ENCODE peak calls at places on chromosome 2, in six cellular contexts. P, U, F, O, J and W are unnamed samples.

GRCh38 chr2:58834404-58834803 is 593.3 kb upstream of the FANCL start:
- DNase-seq in J (no peak), P (peak; percentile 8), U (no peak), F (peak; percentile 49), O (peak; percentile 3), W (peak; percentile 30)

GRCh38 chr2:152729844-152730243 is 11.4 kb downstream of the ARL6IP6 start:
- DNase-seq in P (no peak), J (no peak), O (no peak), F (no peak), U (no peak), W (no peak)

GRCh38 chr2:170292415-170292814 is 114.5 kb downstream of the MYO3B start:
- DNase-seq in F (no peak), J (no peak), P (no peak), O (no peak), U (no peak), W (no peak)

GRCh38 chr2:196205891-196206408 is 34.6 kb upstream of the STK17B start:
- DNase-seq in F (peak; percentile 23), U (no peak), P (no peak), O (peak; percentile 6), J (no peak), W (no peak)

GRCh38 chr2:49940616-49941015 is 786.3 kb upstream of the FSHR start:
- DNase-seq in O (no peak), F (no peak), J (no peak), U (no peak), P (peak; percentile 1), W (peak; percentile 17)

GRCh38 chr2:122451040-122451439 is 695.6 kb downstream of the TSN start:
- DNase-seq in P (peak; percentile 49), U (no peak), J (no peak), F (peak; percentile 33), O (peak; percentile 2), W (peak; percentile 43)

GRCh38 chr2:207385903-207386302 is 143.9 kb upstream of the CREB1 start:
- DNase-seq in U (no peak), F (peak; percentile 87), P (peak; percentile 78), O (no peak), J (no peak), W (no peak)

GRCh38 chr2:160241251-160242137 is 41.4 kb upstream of the ITGB6 start:
- DNase-seq in P (peak; percentile 88), O (peak; percentile 33), F (peak; percentile 80), J (no peak), U (no peak), W (peak; percentile 92)

GRCh38 chr2:43279317-43279840 is 53.0 kb upstream of the ZFP36L2 start:
- DNase-seq in J (no peak), P (no peak), O (no peak), U (no peak), F (no peak), W (no peak)

GRCh38 chr2:100242891-100243670 is 79.2 kb downstream of the LONRF2 start:
- DNase-seq in F (peak; percentile 74), U (no peak), P (peak; percentile 79), O (no peak), J (peak; percentile 83), W (no peak)

GRCh38 chr2:31339696-31340095 is 74.8 kb downstream of the XDH start:
- DNase-seq in J (no peak), U (no peak), P (no peak), F (no peak), O (no peak), W (no peak)

GRCh38 chr2:62149708-62150107 is 46.2 kb upstream of the B3GNT2 start:
- DNase-seq in J (no peak), F (peak; percentile 95), U (no peak), P (peak; percentile 95), O (peak; percentile 89), W (no peak)

GRCh38 chr2:64685430-64685829 is 31.7 kb upstream of the SERTAD2 start:
- DNase-seq in U (no peak), P (no peak), O (no peak), F (peak; percentile 60), J (no peak), W (no peak)

GRCh38 chr2:207632575-207633492 is 7.6 kb upstream of the METTL21A start:
- DNase-seq in P (peak; percentile 79), J (no peak), U (no peak), O (peak; percentile 21), F (peak; percentile 55), W (peak; percentile 49)

GRCh38 chr2:67389286-67389685 is 7.8 kb upstream of the ETAA1 start:
- DNase-seq in U (no peak), J (no peak), F (peak; percentile 82), P (peak; percentile 68), O (no peak), W (no peak)

GRCh38 chr2:150282821-150283309 is 204.6 kb downstream of the RND3 start:
- DNase-seq in J (peak; percentile 62), P (no peak), O (no peak), U (no peak), F (peak; percentile 23), W (no peak)

GRCh38 chr2:33180915-33181314 is 234.2 kb downstream of the LTBP1 start:
- DNase-seq in U (no peak), F (no peak), J (no peak), O (no peak), P (no peak), W (no peak)

GRCh38 chr2:120442923-120443571 is 97.1 kb downstream of the INHBB start:
- DNase-seq in O (no peak), J (peak; percentile 56), P (no peak), F (no peak), U (no peak), W (peak; percentile 54)

GRCh38 chr2:160270571-160271113 is 70.6 kb upstream of the ITGB6 start:
- DNase-seq in F (no peak), P (peak; percentile 76), J (peak; percentile 62), U (no peak), O (no peak), W (peak; percentile 20)

GRCh38 chr2:43566461-43566729 is 29.4 kb downstream of the THADA start:
- DNase-seq in U (no peak), O (no peak), P (no peak), J (no peak), F (no peak), W (no peak)

GRCh38 chr2:120565929-120566328 is 169.7 kb upstream of the GLI2 start:
- DNase-seq in O (no peak), P (no peak), J (no peak), U (no peak), F (no peak), W (no peak)

GRCh38 chr2:221202431-221202830 is 369.7 kb downstream of the EPHA4 start:
- DNase-seq in F (no peak), O (no peak), J (no peak), P (no peak), U (no peak), W (no peak)

GRCh38 chr2:220077488-220077887 is 450.1 kb downstream of the SLC4A3 start:
- DNase-seq in P (peak; percentile 8), U (no peak), J (no peak), F (peak; percentile 75), O (no peak), W (no peak)

GRCh38 chr2:241315879-241316700 is at the start of gene SEPTIN2:
- DNase-seq in U (peak; percentile 94), P (peak; percentile 68), O (peak; percentile 31), J (no peak), F (peak; percentile 58), W (peak; percentile 34)

GRCh38 chr2:112096098-112096497 is 41.0 kb downstream of the TMEM87B start:
- DNase-seq in U (no peak), F (no peak), J (no peak), O (no peak), P (peak; percentile 62), W (no peak)

GRCh38 chr2:28088970-28089369 is 198.4 kb downstream of the BABAM2 start:
- DNase-seq in J (no peak), U (no peak), O (no peak), P (peak; percentile 82), F (peak; percentile 64), W (peak; percentile 16)

GRCh38 chr2:83696838-83697237 is 762.2 kb downstream of the SUCLG1 start:
- DNase-seq in U (no peak), O (no peak), P (no peak), F (no peak), J (no peak), W (no peak)